ENCODE peak calls at places on chromosomes 5 and 9, in six cellular contexts. O is mesendoderm; Z is CD8-positive, alpha-beta T cell; K is sigmoid colon; R is mesenchymal stem cell; Y is thoracic aorta. A is an unnamed sample. For H3K4me1, the result is how much of the 10 kb centered on the place peaks cover.

GRCh38 chr5:111855356-111855755 is 98.4 kb upstream of the NREP start:
- DNase-seq in O (peak), Z (no peak), K (no peak), R (no peak), Y (no peak), A (no peak)

GRCh38 chr9:79611091-79611614 is 39.4 kb downstream of the TLE4 start:
- DNase-seq in O (peak), Z (no peak), K (no peak), R (peak), Y (no peak), A (no peak)

GRCh38 chr5:141870226-141870625 is 8.0 kb downstream of the PCDH1 start:
- DNase-seq in O (no peak), Z (no peak), K (peak), R (no peak), Y (no peak), A (no peak)

GRCh38 chr9:6229604-6230003 is 14.0 kb downstream of the IL33 start:
- DNase-seq in O (no peak), Z (no peak), K (no peak), R (no peak), Y (no peak), A (no peak)

GRCh38 chr9:76677481-76678055 is 86.7 kb upstream of the PCA3 start:
- DNase-seq in O (no peak), Z (no peak), K (peak), R (peak), Y (no peak), A (no peak)

GRCh38 chr5:13786016-13786415 is 158.5 kb downstream of the DNAH5 start:
- DNase-seq in O (no peak), Z (no peak), K (no peak), R (no peak), Y (no peak), A (no peak)

GRCh38 chr9:19133549-19134345 is 6.5 kb upstream of the PLIN2 start:
- DNase-seq in O (no peak), Z (no peak), K (no peak), R (no peak), Y (no peak), A (no peak)

GRCh38 chr5:65213921-65214525 is 267.7 kb downstream of the ADAMTS6 start:
- DNase-seq in O (peak), Z (no peak), K (no peak), R (peak), Y (no peak), A (no peak)

GRCh38 chr5:14156611-14157493 is 13.7 kb downstream of the TRIO start:
- DNase-seq in O (peak), Z (no peak), K (no peak), R (peak), Y (no peak), A (no peak)

GRCh38 chr9:123283048-123283408 is 14.6 kb upstream of the STRBP start:
- DNase-seq in O (no peak), Z (no peak), K (no peak), R (no peak), Y (no peak), A (no peak)

GRCh38 chr9:17824191-17824926 is 245.5 kb downstream of the SH3GL2 start:
- DNase-seq in O (peak), Z (no peak), K (no peak), R (no peak), Y (no peak), A (no peak)

GRCh38 chr5:180253036-180253824 is 38.7 kb downstream of the MAPK9 start:
- DNase-seq in O (peak), Z (no peak), K (no peak), R (no peak), Y (no peak), A (no peak)

GRCh38 chr5:41186143-41186542 is 27.2 kb downstream of the C6 start:
- DNase-seq in O (peak), Z (no peak), K (no peak), R (no peak), Y (no peak), A (no peak)
- H3K4me3 ChIP-seq in O (no peak), Z (no peak), K (no peak), R (no peak), Y (no peak), A (no peak)

GRCh38 chr9:95035846-95036245 is 281.7 kb downstream of the FANCC start:
- DNase-seq in O (no peak), Z (no peak), K (no peak), R (no peak), Y (no peak), A (no peak)

GRCh38 chr9:95040106-95040505 is 277.4 kb downstream of the FANCC start:
- DNase-seq in O (no peak), Z (no peak), K (no peak), R (no peak), Y (no peak), A (no peak)

GRCh38 chr9:95036676-95037075 is 280.8 kb downstream of the FANCC start:
- DNase-seq in O (no peak), Z (no peak), K (no peak), R (no peak), Y (no peak), A (no peak)

GRCh38 chr9:95037789-95038521 is 279.6 kb downstream of the FANCC start:
- DNase-seq in O (no peak), Z (no peak), K (no peak), R (no peak), Y (no peak), A (no peak)

DNA sequence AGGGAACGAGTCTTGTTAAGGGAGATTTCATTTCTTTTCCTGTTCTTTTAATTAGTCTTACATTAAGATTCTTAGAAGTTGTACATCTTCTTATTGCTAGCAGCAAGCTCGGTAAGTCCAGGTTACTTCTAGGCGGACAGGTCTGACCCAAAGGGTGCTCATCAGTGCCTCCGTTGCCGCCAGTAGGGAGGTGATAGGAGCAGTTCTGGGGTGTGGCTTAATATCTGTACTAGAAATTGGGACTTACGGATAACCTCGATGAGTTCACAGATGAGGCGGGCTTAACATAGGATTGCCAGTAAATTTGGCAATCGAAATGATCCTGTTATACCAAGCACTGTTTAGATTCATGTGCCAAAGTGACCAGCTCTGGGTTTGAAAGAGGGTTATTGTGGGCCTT is 278.8 kb downstream of the FANCC start:
- DNase-seq in O (no peak), Z (no peak), K (no peak), R (no peak), Y (no peak), A (no peak)
- H3K4me1 ChIP-seq in O (under half), Z (under half), K (half or more), R (under half), Y (under half), A (under half)

GRCh38 chr5:56520951-56521350 is 287.8 kb upstream of the ANKRD55 start:
- DNase-seq in O (no peak), Z (no peak), K (no peak), R (no peak), Y (no peak), A (no peak)

GRCh38 chr5:56525117-56525516 is 290.2 kb upstream of the MAP3K1 start:
- DNase-seq in O (no peak), Z (no peak), K (no peak), R (no peak), Y (peak), A (no peak)

GRCh38 chr5:56523779-56524178 is 290.6 kb upstream of the ANKRD55 start:
- DNase-seq in O (no peak), Z (no peak), K (no peak), R (peak), Y (no peak), A (no peak)

GRCh38 chr5:56522169-56522568 is 289.0 kb upstream of the ANKRD55 start:
- DNase-seq in O (no peak), Z (no peak), K (no peak), R (no peak), Y (no peak), A (no peak)

DNA sequence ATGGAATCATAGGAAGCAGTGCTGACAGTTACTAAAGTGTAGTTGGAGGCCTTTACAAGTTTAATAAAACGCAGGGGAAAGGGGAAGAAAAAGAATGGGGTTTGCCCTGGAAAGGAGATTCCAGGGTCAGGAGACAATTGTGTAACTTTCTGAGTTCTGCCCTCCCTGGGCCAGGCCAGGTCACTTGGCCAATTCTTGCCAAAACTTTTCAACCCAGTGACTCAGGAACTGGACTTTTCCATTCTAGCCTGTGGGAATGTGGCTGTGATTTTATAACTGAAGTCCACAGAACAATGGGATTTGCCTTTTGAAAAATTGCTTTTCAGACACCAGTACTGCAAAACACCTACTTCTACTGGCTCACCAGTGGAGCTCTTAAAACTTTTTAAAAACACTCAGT is 289.8 kb upstream of the ANKRD55 start:
- DNase-seq in O (no peak), Z (no peak), K (no peak), R (peak), Y (peak), A (no peak)
- H3K27ac ChIP-seq in O (no peak), Z (no peak), K (peak), R (no peak), Y (peak), A (no peak)

GRCh38 chr5:115179068-115179958 is 9.6 kb upstream of the TRIM36 start:
- DNase-seq in O (peak), Z (no peak), K (no peak), R (peak), Y (no peak), A (no peak)
- H3K4me3 ChIP-seq in O (peak), Z (peak), K (peak), R (peak), Y (peak), A (peak)

GRCh38 chr5:172694061-172694460 is 53.0 kb downstream of the NEURL1B start:
- DNase-seq in O (no peak), Z (no peak), K (no peak), R (no peak), Y (no peak), A (no peak)

GRCh38 chr5:172692981-172693380 is 51.9 kb downstream of the NEURL1B start:
- DNase-seq in O (no peak), Z (no peak), K (peak), R (peak), Y (no peak), A (no peak)

GRCh38 chr5:172691886-172692285 is 50.8 kb downstream of the NEURL1B start:
- DNase-seq in O (peak), Z (no peak), K (peak), R (no peak), Y (no peak), A (no peak)

GRCh38 chr5:172690258-172691075 is 49.4 kb downstream of the NEURL1B start:
- DNase-seq in O (no peak), Z (no peak), K (peak), R (no peak), Y (no peak), A (no peak)

DNA sequence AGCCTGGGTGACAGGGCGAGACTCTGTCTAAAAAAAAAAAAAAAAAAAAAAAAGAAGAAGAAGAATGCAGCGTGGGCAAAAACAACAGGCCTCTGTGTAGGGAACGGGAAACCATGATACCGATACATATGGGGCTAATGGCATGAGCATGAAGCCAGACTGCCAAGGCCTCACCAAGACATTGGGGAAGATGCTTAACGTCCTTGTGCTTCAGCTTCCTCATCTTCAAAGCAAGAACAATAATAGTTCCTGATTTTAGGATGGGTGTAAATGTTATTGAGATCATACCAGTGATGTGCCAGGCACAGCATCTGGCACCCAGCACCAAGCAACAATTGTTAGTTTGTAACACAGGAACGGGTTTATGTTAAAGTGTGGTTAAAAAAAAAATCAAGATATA is 51.4 kb downstream of the NEURL1B start:
- DNase-seq in O (no peak), Z (no peak), K (peak), R (no peak), Y (no peak), A (no peak)
- H3K4me1 ChIP-seq in O (under half), Z (under half), K (half or more), R (under half), Y (half or more), A (under half)

GRCh38 chr5:161305601-161306000 is 240.9 kb downstream of the GABRB2 start:
- DNase-seq in O (no peak), Z (no peak), K (no peak), R (no peak), Y (no peak), A (no peak)
- H3K27ac ChIP-seq in O (no peak), Z (no peak), K (no peak), R (no peak), Y (no peak), A (no peak)